ENCODE peak calls at places on chromosomes 7 and 10, in eight cellular contexts. One of them, this sample, is unnamed.

GRCh38 chr7:40437936-40438634 is 303.3 kb downstream of the SUGCT start:
- DNase-seq in fibroblast of mammary gland: peak
- DNase-seq in hippocampal formation: no peak
- DNase-seq in activated CD4-positive, CD25-positive, alpha-beta regulatory T cell: no peak
- DNase-seq in heart right ventricle: no peak
- DNase-seq in gastrocnemius medialis: no peak
- DNase-seq in nucleus accumbens: no peak
- DNase-seq in EH: peak
- DNase-seq in this sample: no peak

GRCh38 chr10:45672201-45673073 is at the start of gene ZFAND4:
- DNase-seq in heart right ventricle: peak
- DNase-seq in gastrocnemius medialis: peak
- DNase-seq in activated CD4-positive, CD25-positive, alpha-beta regulatory T cell: peak
- DNase-seq in nucleus accumbens: peak
- DNase-seq in hippocampal formation: peak
- DNase-seq in fibroblast of mammary gland: peak
- DNase-seq in EH: peak
- DNase-seq in this sample: peak

GRCh38 chr7:13981070-13981469 is 8.4 kb downstream of the ETV1 start:
- DNase-seq in nucleus accumbens: no peak
- DNase-seq in hippocampal formation: no peak
- DNase-seq in heart right ventricle: peak
- DNase-seq in fibroblast of mammary gland: peak
- DNase-seq in activated CD4-positive, CD25-positive, alpha-beta regulatory T cell: no peak
- DNase-seq in EH: peak
- DNase-seq in gastrocnemius medialis: peak
- DNase-seq in this sample: peak

GRCh38 chr10:52818019-52818418 is 45.4 kb upstream of the MBL2 start:
- DNase-seq in nucleus accumbens: no peak
- DNase-seq in fibroblast of mammary gland: peak
- DNase-seq in hippocampal formation: no peak
- DNase-seq in EH: peak
- DNase-seq in gastrocnemius medialis: no peak
- DNase-seq in heart right ventricle: no peak
- DNase-seq in activated CD4-positive, CD25-positive, alpha-beta regulatory T cell: no peak
- DNase-seq in this sample: peak

GRCh38 chr10:72387187-72387586 is 32.5 kb upstream of the DNAJB12 start:
- DNase-seq in hippocampal formation: no peak
- DNase-seq in nucleus accumbens: no peak
- DNase-seq in gastrocnemius medialis: no peak
- DNase-seq in heart right ventricle: no peak
- DNase-seq in EH: no peak
- DNase-seq in activated CD4-positive, CD25-positive, alpha-beta regulatory T cell: no peak
- DNase-seq in fibroblast of mammary gland: no peak
- DNase-seq in this sample: peak

GRCh38 chr7:19988860-19989259 is 215.4 kb upstream of the TMEM196 start:
- DNase-seq in nucleus accumbens: no peak
- DNase-seq in fibroblast of mammary gland: no peak
- DNase-seq in activated CD4-positive, CD25-positive, alpha-beta regulatory T cell: no peak
- DNase-seq in hippocampal formation: no peak
- DNase-seq in gastrocnemius medialis: no peak
- DNase-seq in heart right ventricle: no peak
- DNase-seq in EH: no peak
- DNase-seq in this sample: no peak

GRCh38 chr7:137328389-137329120 is 15.0 kb downstream of the PTN start:
- DNase-seq in heart right ventricle: peak
- DNase-seq in gastrocnemius medialis: no peak
- DNase-seq in hippocampal formation: peak
- DNase-seq in EH: peak
- DNase-seq in activated CD4-positive, CD25-positive, alpha-beta regulatory T cell: no peak
- DNase-seq in nucleus accumbens: no peak
- DNase-seq in fibroblast of mammary gland: peak
- DNase-seq in this sample: peak

GRCh38 chr7:22480523-22481075 is 19.4 kb downstream of the STEAP1B start:
- DNase-seq in hippocampal formation: no peak
- DNase-seq in gastrocnemius medialis: no peak
- DNase-seq in EH: no peak
- DNase-seq in activated CD4-positive, CD25-positive, alpha-beta regulatory T cell: no peak
- DNase-seq in heart right ventricle: no peak
- DNase-seq in nucleus accumbens: no peak
- DNase-seq in fibroblast of mammary gland: no peak
- DNase-seq in this sample: no peak

GRCh38 chr10:63064706-63065105 is 68.4 kb upstream of the NRBF2 start:
- DNase-seq in fibroblast of mammary gland: peak
- DNase-seq in activated CD4-positive, CD25-positive, alpha-beta regulatory T cell: no peak
- DNase-seq in heart right ventricle: no peak
- DNase-seq in gastrocnemius medialis: no peak
- DNase-seq in hippocampal formation: no peak
- DNase-seq in EH: no peak
- DNase-seq in nucleus accumbens: no peak
- DNase-seq in this sample: peak

GRCh38 chr7:68706291-68706690 is 892.0 kb upstream of the AUTS2 start:
- DNase-seq in gastrocnemius medialis: no peak
- DNase-seq in heart right ventricle: no peak
- DNase-seq in EH: peak
- DNase-seq in fibroblast of mammary gland: peak
- DNase-seq in hippocampal formation: no peak
- DNase-seq in activated CD4-positive, CD25-positive, alpha-beta regulatory T cell: no peak
- DNase-seq in nucleus accumbens: no peak
- DNase-seq in this sample: peak

GRCh38 chr7:143434660-143435059 is 8.6 kb upstream of the TAS2R60 start:
- DNase-seq in hippocampal formation: no peak
- DNase-seq in activated CD4-positive, CD25-positive, alpha-beta regulatory T cell: no peak
- DNase-seq in EH: peak
- DNase-seq in heart right ventricle: peak
- DNase-seq in nucleus accumbens: no peak
- DNase-seq in fibroblast of mammary gland: peak
- DNase-seq in gastrocnemius medialis: peak
- DNase-seq in this sample: peak

GRCh38 chr10:44377651-44378310 is 7.1 kb downstream of the CXCL12 start:
- DNase-seq in heart right ventricle: no peak
- DNase-seq in nucleus accumbens: no peak
- DNase-seq in gastrocnemius medialis: no peak
- DNase-seq in activated CD4-positive, CD25-positive, alpha-beta regulatory T cell: no peak
- DNase-seq in fibroblast of mammary gland: no peak
- DNase-seq in hippocampal formation: no peak
- DNase-seq in EH: no peak
- DNase-seq in this sample: no peak

GRCh38 chr10:26859241-26860025 is 1.3 kb downstream of the ABI1 start:
- DNase-seq in EH: peak
- DNase-seq in activated CD4-positive, CD25-positive, alpha-beta regulatory T cell: no peak
- DNase-seq in fibroblast of mammary gland: no peak
- DNase-seq in heart right ventricle: no peak
- DNase-seq in gastrocnemius medialis: no peak
- DNase-seq in hippocampal formation: no peak
- DNase-seq in nucleus accumbens: no peak
- DNase-seq in this sample: peak

GRCh38 chr7:157394246-157395191 is 57.7 kb downstream of the DNAJB6 start:
- DNase-seq in hippocampal formation: no peak
- DNase-seq in heart right ventricle: no peak
- DNase-seq in activated CD4-positive, CD25-positive, alpha-beta regulatory T cell: no peak
- DNase-seq in nucleus accumbens: no peak
- DNase-seq in fibroblast of mammary gland: peak
- DNase-seq in gastrocnemius medialis: no peak
- DNase-seq in EH: peak
- DNase-seq in this sample: no peak

GRCh38 chr10:131928248-131929095 is 27.7 kb downstream of the PPP2R2D start:
- DNase-seq in activated CD4-positive, CD25-positive, alpha-beta regulatory T cell: no peak
- DNase-seq in heart right ventricle: peak
- DNase-seq in nucleus accumbens: no peak
- DNase-seq in gastrocnemius medialis: no peak
- DNase-seq in fibroblast of mammary gland: peak
- DNase-seq in EH: peak
- DNase-seq in hippocampal formation: no peak
- DNase-seq in this sample: no peak

GRCh38 chr10:118835682-118836326 is 81.0 kb upstream of the CACUL1 start:
- DNase-seq in gastrocnemius medialis: no peak
- DNase-seq in fibroblast of mammary gland: peak
- DNase-seq in nucleus accumbens: no peak
- DNase-seq in activated CD4-positive, CD25-positive, alpha-beta regulatory T cell: no peak
- DNase-seq in heart right ventricle: no peak
- DNase-seq in hippocampal formation: no peak
- DNase-seq in EH: no peak
- DNase-seq in this sample: no peak

GRCh38 chr7:36245900-36246299 is 92.8 kb downstream of the EEPD1 start:
- DNase-seq in gastrocnemius medialis: no peak
- DNase-seq in fibroblast of mammary gland: no peak
- DNase-seq in activated CD4-positive, CD25-positive, alpha-beta regulatory T cell: no peak
- DNase-seq in nucleus accumbens: no peak
- DNase-seq in heart right ventricle: no peak
- DNase-seq in hippocampal formation: no peak
- DNase-seq in EH: no peak
- DNase-seq in this sample: no peak

GRCh38 chr10:111983970-111984525 is 199.5 kb downstream of the GPAM start:
- DNase-seq in heart right ventricle: no peak
- DNase-seq in fibroblast of mammary gland: no peak
- DNase-seq in gastrocnemius medialis: no peak
- DNase-seq in activated CD4-positive, CD25-positive, alpha-beta regulatory T cell: no peak
- DNase-seq in hippocampal formation: no peak
- DNase-seq in EH: no peak
- DNase-seq in nucleus accumbens: no peak
- DNase-seq in this sample: no peak

GRCh38 chr7:108613147-108613948 is 43.7 kb downstream of the DNAJB9 start:
- DNase-seq in hippocampal formation: peak
- DNase-seq in activated CD4-positive, CD25-positive, alpha-beta regulatory T cell: no peak
- DNase-seq in heart right ventricle: no peak
- DNase-seq in EH: peak
- DNase-seq in gastrocnemius medialis: no peak
- DNase-seq in nucleus accumbens: no peak
- DNase-seq in fibroblast of mammary gland: peak
- DNase-seq in this sample: peak

GRCh38 chr7:99499713-99500636 is at the start of gene ZNF394:
- DNase-seq in hippocampal formation: peak
- DNase-seq in nucleus accumbens: peak
- DNase-seq in gastrocnemius medialis: peak
- DNase-seq in EH: peak
- DNase-seq in heart right ventricle: peak
- DNase-seq in fibroblast of mammary gland: peak
- DNase-seq in activated CD4-positive, CD25-positive, alpha-beta regulatory T cell: peak
- DNase-seq in this sample: peak

GRCh38 chr10:113993489-113993932 is 50.2 kb upstream of the ADRB1 start:
- DNase-seq in hippocampal formation: no peak
- DNase-seq in gastrocnemius medialis: peak
- DNase-seq in activated CD4-positive, CD25-positive, alpha-beta regulatory T cell: no peak
- DNase-seq in heart right ventricle: peak
- DNase-seq in fibroblast of mammary gland: peak
- DNase-seq in nucleus accumbens: no peak
- DNase-seq in EH: peak
- DNase-seq in this sample: peak

GRCh38 chr10:44424953-44425352 is 40.1 kb upstream of the CXCL12 start:
- DNase-seq in heart right ventricle: no peak
- DNase-seq in EH: no peak
- DNase-seq in nucleus accumbens: no peak
- DNase-seq in gastrocnemius medialis: no peak
- DNase-seq in activated CD4-positive, CD25-positive, alpha-beta regulatory T cell: no peak
- DNase-seq in fibroblast of mammary gland: peak
- DNase-seq in hippocampal formation: no peak
- DNase-seq in this sample: no peak

GRCh38 chr10:34812771-34813170 is 2.3 kb downstream of the PARD3 start:
- DNase-seq in gastrocnemius medialis: no peak
- DNase-seq in EH: no peak
- DNase-seq in fibroblast of mammary gland: no peak
- DNase-seq in heart right ventricle: no peak
- DNase-seq in nucleus accumbens: no peak
- DNase-seq in activated CD4-positive, CD25-positive, alpha-beta regulatory T cell: no peak
- DNase-seq in hippocampal formation: no peak
- DNase-seq in this sample: no peak